ENCODE peak calls at places on chromosomes 16 and 17, in nine cellular contexts. E is naive thymus-derived CD8-positive, alpha-beta T cell; L is HCT116; R is globus pallidus; S is thoracic aorta; G is body of pancreas; O is GM10248; P is activated T-cell treated with anti-CD3 and anti-CD28 coated beads, Interleukin-2, amount 50 U/mL, for 72 hours; Q is GM12865. Z is an unnamed sample.

GRCh38 chr17:17613708-17614114 is 22.2 kb upstream of the PEMT start:
- DNase-seq in R (peak), E (peak), G (peak), L (peak), P (peak), Q (peak), O (peak), S (no peak), Z (peak)

GRCh38 chr16:4323845-4324478 is 8.1 kb downstream of the GLIS2 start:
- DNase-seq in L (no peak), E (no peak), G (peak), P (no peak), R (no peak), S (no peak), Q (no peak), O (no peak), Z (peak)

GRCh38 chr17:45575126-45575885 is 84.8 kb upstream of the PLEKHM1 start:
- DNase-seq in S (no peak), E (no peak), O (peak), G (no peak), R (no peak), P (no peak), L (no peak), Q (peak), Z (no peak)

GRCh38 chr16:50354082-50354481 is 14.7 kb downstream of the BRD7 start:
- DNase-seq in P (no peak), G (no peak), Q (no peak), O (no peak), R (no peak), S (no peak), L (no peak), E (no peak), Z (no peak)

GRCh38 chr17:64064331-64064730 is 43.9 kb upstream of the ICAM2 start:
- DNase-seq in O (no peak), S (no peak), E (no peak), R (no peak), G (peak), L (no peak), Q (no peak), P (no peak), Z (no peak)

GRCh38 chr16:70257391-70257790 is 5.7 kb upstream of the EXOSC6 start:
- DNase-seq in O (no peak), R (no peak), E (no peak), Q (no peak), P (no peak), G (no peak), S (no peak), L (no peak), Z (peak)

GRCh38 chr16:16991711-16992110 is 479.0 kb downstream of the XYLT1 start:
- DNase-seq in L (no peak), R (no peak), E (no peak), P (no peak), S (no peak), G (no peak), O (no peak), Q (no peak), Z (no peak)

GRCh38 chr16:86087011-86087453 is 188.1 kb downstream of the IRF8 start:
- DNase-seq in Q (no peak), G (no peak), O (no peak), L (no peak), R (no peak), P (no peak), S (no peak), E (peak), Z (no peak)

GRCh38 chr17:50111687-50112655 is 16.8 kb downstream of the PDK2 start:
- DNase-seq in G (peak), L (no peak), E (no peak), R (no peak), P (no peak), S (no peak), O (no peak), Q (no peak), Z (no peak)

GRCh38 chr16:8109510-8110369 is 480.6 kb downstream of the TMEM114 start:
- DNase-seq in P (no peak), S (no peak), Q (no peak), G (no peak), R (no peak), L (no peak), E (no peak), O (no peak), Z (no peak)

GRCh38 chr17:71500761-71501555 is 619.9 kb upstream of the SOX9 start:
- DNase-seq in S (no peak), R (no peak), E (no peak), L (no peak), O (no peak), G (no peak), Q (no peak), P (no peak), Z (peak)

GRCh38 chr16:47920709-47921108 is 235.1 kb downstream of the ABCC12 start:
- DNase-seq in E (no peak), O (no peak), Q (no peak), L (no peak), S (no peak), G (no peak), R (no peak), P (no peak), Z (no peak)

GRCh38 chr17:15274017-15274416 is 8.9 kb upstream of the PMP22 start:
- DNase-seq in L (no peak), G (no peak), P (no peak), R (no peak), S (no peak), O (no peak), E (no peak), Q (no peak), Z (no peak)

GRCh38 chr16:46844771-46845170 is 13.8 kb upstream of the C16orf87 start:
- DNase-seq in Q (no peak), P (no peak), S (no peak), R (no peak), E (no peak), G (no peak), O (no peak), L (no peak), Z (no peak)